ENCODE peak calls at places on chromosomes 16 and 17, in six cellular contexts. One of them, this sample, is unnamed.

GRCh38 chr16:12532871-12533610 is 270.6 kb downstream of the CPPED1 start:
- DNase-seq in A549: no peak
- DNase-seq in K562: no peak
- DNase-seq in HepG2: no peak
- DNase-seq in endothelial cell of umbilical vein: no peak
- DNase-seq in GM12878: no peak
- DNase-seq in this sample: no peak

GRCh38 chr17:35906559-35907265 is 23.9 kb downstream of the RDM1 start:
- DNase-seq in A549: no peak
- DNase-seq in K562: no peak
- DNase-seq in HepG2: no peak
- DNase-seq in endothelial cell of umbilical vein: no peak
- DNase-seq in GM12878: no peak
- DNase-seq in this sample: no peak

GRCh38 chr16:4404967-4405696 is 11.3 kb downstream of the CORO7 start:
- DNase-seq in A549: no peak
- DNase-seq in K562: no peak
- DNase-seq in HepG2: no peak
- DNase-seq in endothelial cell of umbilical vein: no peak
- DNase-seq in GM12878: no peak
- DNase-seq in this sample: no peak

GRCh38 chr16:85202051-85202601 is 89.9 kb upstream of the CIBAR2 start:
- DNase-seq in A549: no peak
- DNase-seq in K562: no peak
- DNase-seq in HepG2: no peak
- DNase-seq in endothelial cell of umbilical vein: no peak
- DNase-seq in GM12878: no peak
- DNase-seq in this sample: no peak

GRCh38 chr17:83185023-83186002 is 105.9 kb downstream of the METRNL start:
- DNase-seq in A549: no peak
- DNase-seq in K562: no peak
- DNase-seq in HepG2: no peak
- DNase-seq in endothelial cell of umbilical vein: no peak
- DNase-seq in GM12878: no peak
- DNase-seq in this sample: no peak

GRCh38 chr17:57578608-57578990 is 166.5 kb downstream of the CCDC182 start:
- DNase-seq in A549: no peak
- DNase-seq in K562: no peak
- DNase-seq in HepG2: no peak
- DNase-seq in endothelial cell of umbilical vein: no peak
- DNase-seq in GM12878: peak
- DNase-seq in this sample: peak

GRCh38 chr16:1477033-1477432 is 2.2 kb upstream of the CLCN7 start:
- DNase-seq in A549: no peak
- DNase-seq in K562: no peak
- DNase-seq in HepG2: no peak
- DNase-seq in endothelial cell of umbilical vein: no peak
- DNase-seq in GM12878: no peak
- DNase-seq in this sample: no peak

GRCh38 chr17:5758651-5759050 is 174.3 kb upstream of the NLRP1 start:
- DNase-seq in A549: no peak
- DNase-seq in K562: peak
- DNase-seq in HepG2: peak
- DNase-seq in endothelial cell of umbilical vein: peak
- DNase-seq in GM12878: peak
- DNase-seq in this sample: peak

GRCh38 chr17:42276609-42277341 is 584 bp upstream of the STAT5B start:
- DNase-seq in A549: peak
- DNase-seq in K562: peak
- DNase-seq in HepG2: peak
- DNase-seq in endothelial cell of umbilical vein: peak
- DNase-seq in GM12878: no peak
- DNase-seq in this sample: peak

GRCh38 chr16:68298907-68299515 is 11.7 kb downstream of the SLC7A6OS start:
- DNase-seq in A549: no peak
- DNase-seq in K562: no peak
- DNase-seq in HepG2: peak
- DNase-seq in endothelial cell of umbilical vein: no peak
- DNase-seq in GM12878: no peak
- DNase-seq in this sample: no peak

GRCh38 chr16:86072328-86073102 is 173.6 kb downstream of the IRF8 start:
- DNase-seq in A549: peak
- DNase-seq in K562: peak
- DNase-seq in HepG2: peak
- DNase-seq in endothelial cell of umbilical vein: peak
- DNase-seq in GM12878: no peak
- DNase-seq in this sample: peak

GRCh38 chr17:65547253-65547670 is 14.2 kb downstream of the AXIN2 start:
- DNase-seq in A549: no peak
- DNase-seq in K562: no peak
- DNase-seq in HepG2: peak
- DNase-seq in endothelial cell of umbilical vein: no peak
- DNase-seq in GM12878: no peak
- DNase-seq in this sample: no peak
- TF ChIP-seq POLR2A in A549: no peak
- TF ChIP-seq POLR2A in K562: no peak
- TF ChIP-seq POLR2A in HepG2: no peak
- TF ChIP-seq POLR2A in endothelial cell of umbilical vein: no peak
- TF ChIP-seq POLR2A in GM12878: no peak
- TF ChIP-seq POLR2A in this sample: no peak

GRCh38 chr17:34579017-34579946 is at the start of gene TMEM132E:
- DNase-seq in A549: no peak
- DNase-seq in K562: no peak
- DNase-seq in HepG2: no peak
- DNase-seq in endothelial cell of umbilical vein: peak
- DNase-seq in GM12878: no peak
- DNase-seq in this sample: no peak

GRCh38 chr17:34581446-34582184 is 2.2 kb downstream of the TMEM132E start:
- DNase-seq in A549: no peak
- DNase-seq in K562: no peak
- DNase-seq in HepG2: no peak
- DNase-seq in endothelial cell of umbilical vein: no peak
- DNase-seq in GM12878: no peak
- DNase-seq in this sample: no peak

GRCh38 chr17:34578656-34579016 is 746 bp upstream of the TMEM132E start:
- DNase-seq in A549: no peak
- DNase-seq in K562: no peak
- DNase-seq in HepG2: no peak
- DNase-seq in endothelial cell of umbilical vein: no peak
- DNase-seq in GM12878: no peak
- DNase-seq in this sample: no peak

GRCh38 chr17:34580685-34581445 is 1.5 kb downstream of the TMEM132E start:
- DNase-seq in A549: no peak
- DNase-seq in K562: peak
- DNase-seq in HepG2: no peak
- DNase-seq in endothelial cell of umbilical vein: no peak
- DNase-seq in GM12878: no peak
- DNase-seq in this sample: no peak

DNA sequence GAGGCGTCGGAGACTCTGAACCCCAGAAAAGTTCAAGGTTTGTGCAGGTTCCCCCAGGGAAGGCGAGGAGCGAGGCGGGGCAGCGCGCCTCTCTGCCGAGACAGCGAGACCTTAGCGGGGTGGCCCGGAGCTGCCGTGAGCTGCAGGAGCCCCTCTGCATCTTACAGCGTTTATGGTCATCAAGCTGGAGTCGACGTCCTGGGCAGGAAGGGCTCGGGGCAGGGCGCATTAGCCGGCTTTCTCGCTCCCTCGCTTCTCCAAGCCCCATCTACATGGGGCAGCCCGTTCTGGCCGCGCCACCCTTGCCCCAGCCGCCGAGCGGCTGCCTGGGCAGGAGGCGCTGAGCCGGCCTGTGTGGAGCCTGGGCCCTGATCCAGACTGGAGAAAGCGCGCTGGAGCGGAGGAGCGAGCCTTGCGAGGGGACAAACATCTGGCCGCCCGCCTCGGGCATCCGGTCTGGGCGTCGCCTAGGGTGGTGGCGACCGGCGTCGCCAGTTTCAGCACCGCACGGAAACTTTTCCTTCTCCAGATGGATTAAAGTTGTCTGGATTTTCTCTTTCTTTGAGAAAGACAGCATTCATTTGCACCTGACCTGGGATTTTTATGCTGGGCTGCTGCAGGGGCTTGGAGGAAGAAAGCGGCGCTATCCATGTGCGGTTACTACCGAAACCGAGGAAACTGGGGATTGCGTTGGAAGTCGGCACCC is 750 bp downstream of the TMEM132E start:
- DNase-seq in A549: peak
- DNase-seq in K562: no peak
- DNase-seq in HepG2: no peak
- DNase-seq in endothelial cell of umbilical vein: peak
- DNase-seq in GM12878: no peak
- DNase-seq in this sample: no peak
- H3K4me3 ChIP-seq in A549: peak
- H3K4me3 ChIP-seq in K562: no peak
- H3K4me3 ChIP-seq in HepG2: no peak
- H3K4me3 ChIP-seq in endothelial cell of umbilical vein: no peak
- H3K4me3 ChIP-seq in GM12878: no peak
- H3K4me3 ChIP-seq in this sample: no peak

GRCh38 chr17:17041571-17042380 is 481 bp upstream of the MPRIP start:
- DNase-seq in A549: peak
- DNase-seq in K562: peak
- DNase-seq in HepG2: peak
- DNase-seq in endothelial cell of umbilical vein: peak
- DNase-seq in GM12878: peak
- DNase-seq in this sample: peak

GRCh38 chr17:17044846-17045561 is 2.7 kb downstream of the MPRIP start:
- DNase-seq in A549: no peak
- DNase-seq in K562: no peak
- DNase-seq in HepG2: no peak
- DNase-seq in endothelial cell of umbilical vein: peak
- DNase-seq in GM12878: peak
- DNase-seq in this sample: peak

GRCh38 chr17:17042851-17043667 is 802 bp downstream of the MPRIP start:
- DNase-seq in A549: no peak
- DNase-seq in K562: no peak
- DNase-seq in HepG2: no peak
- DNase-seq in endothelial cell of umbilical vein: peak
- DNase-seq in GM12878: no peak
- DNase-seq in this sample: peak

GRCh38 chr17:17042381-17042736 is at the start of gene MPRIP:
- DNase-seq in A549: no peak
- DNase-seq in K562: no peak
- DNase-seq in HepG2: no peak
- DNase-seq in endothelial cell of umbilical vein: no peak
- DNase-seq in GM12878: no peak
- DNase-seq in this sample: no peak

GRCh38 chr17:17043668-17044226 is 1.5 kb downstream of the MPRIP start:
- DNase-seq in A549: no peak
- DNase-seq in K562: no peak
- DNase-seq in HepG2: no peak
- DNase-seq in endothelial cell of umbilical vein: peak
- DNase-seq in GM12878: no peak
- DNase-seq in this sample: no peak
- TF ChIP-seq MYC in A549: no peak
- TF ChIP-seq MYC in K562: no peak
- TF ChIP-seq MYC in HepG2: no peak
- TF ChIP-seq MYC in endothelial cell of umbilical vein: no peak
- TF ChIP-seq MYC in GM12878: no peak
- TF ChIP-seq MYC in this sample: no peak

GRCh38 chr17:2396568-2397246 is 4.2 kb downstream of the MNT start:
- DNase-seq in A549: peak
- DNase-seq in K562: peak
- DNase-seq in HepG2: peak
- DNase-seq in endothelial cell of umbilical vein: peak
- DNase-seq in GM12878: peak
- DNase-seq in this sample: peak
- TF ChIP-seq POLR2A in A549: peak
- TF ChIP-seq POLR2A in K562: peak
- TF ChIP-seq POLR2A in HepG2: peak
- TF ChIP-seq POLR2A in endothelial cell of umbilical vein: no peak
- TF ChIP-seq POLR2A in GM12878: no peak
- TF ChIP-seq POLR2A in this sample: no peak

DNA sequence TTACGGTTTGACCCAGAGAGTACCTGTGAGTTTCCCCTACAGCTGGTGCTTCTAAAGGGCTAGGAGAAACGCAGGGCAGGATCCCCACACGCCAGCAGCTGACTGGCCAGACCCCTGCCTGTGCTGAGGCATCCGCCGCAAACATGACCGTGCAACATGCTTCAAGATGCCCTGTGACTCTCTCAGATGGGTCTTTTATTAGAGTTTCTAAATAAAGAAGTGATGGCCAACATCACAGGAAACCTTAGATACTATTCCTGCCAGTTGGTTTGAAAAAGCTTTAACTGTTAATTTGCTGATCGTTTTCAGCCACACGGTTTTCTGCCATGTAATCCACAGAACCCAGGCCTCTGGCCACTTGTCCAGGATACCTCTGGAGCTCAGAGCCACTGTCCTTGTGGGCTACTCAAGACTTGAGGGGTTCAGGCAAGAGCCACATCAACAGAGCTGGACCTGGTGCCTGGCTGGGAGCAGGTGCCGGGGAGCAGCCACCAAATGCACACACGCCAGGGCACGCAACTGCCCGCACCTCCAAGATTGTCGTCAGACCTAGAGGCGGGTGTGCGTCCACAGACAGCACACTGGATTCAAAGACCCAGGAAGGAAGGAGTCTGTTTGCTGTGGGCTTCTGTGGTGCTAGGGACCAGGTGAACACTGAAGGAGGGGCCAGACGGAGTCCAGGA is 118.4 kb downstream of the ZNF778 start:
- DNase-seq in A549: no peak
- DNase-seq in K562: no peak
- DNase-seq in HepG2: no peak
- DNase-seq in endothelial cell of umbilical vein: no peak
- DNase-seq in GM12878: no peak
- DNase-seq in this sample: no peak
- H3K4me3 ChIP-seq in A549: no peak
- H3K4me3 ChIP-seq in K562: no peak
- H3K4me3 ChIP-seq in HepG2: no peak
- H3K4me3 ChIP-seq in endothelial cell of umbilical vein: no peak
- H3K4me3 ChIP-seq in GM12878: no peak
- H3K4me3 ChIP-seq in this sample: no peak

GRCh38 chr17:76479515-76480048 is 12.2 kb downstream of the AANAT start:
- DNase-seq in A549: no peak
- DNase-seq in K562: no peak
- DNase-seq in HepG2: no peak
- DNase-seq in endothelial cell of umbilical vein: no peak
- DNase-seq in GM12878: no peak
- DNase-seq in this sample: no peak

GRCh38 chr17:76478097-76478496 is 10.7 kb downstream of the AANAT start:
- DNase-seq in A549: no peak
- DNase-seq in K562: no peak
- DNase-seq in HepG2: no peak
- DNase-seq in endothelial cell of umbilical vein: no peak
- DNase-seq in GM12878: no peak
- DNase-seq in this sample: no peak

GRCh38 chr17:76478730-76479514 is 11.5 kb downstream of the AANAT start:
- DNase-seq in A549: no peak
- DNase-seq in K562: no peak
- DNase-seq in HepG2: no peak
- DNase-seq in endothelial cell of umbilical vein: no peak
- DNase-seq in GM12878: no peak
- DNase-seq in this sample: no peak

GRCh38 chr17:76480676-76481075 is 13.3 kb downstream of the AANAT start:
- DNase-seq in A549: no peak
- DNase-seq in K562: no peak
- DNase-seq in HepG2: no peak
- DNase-seq in endothelial cell of umbilical vein: no peak
- DNase-seq in GM12878: no peak
- DNase-seq in this sample: peak

GRCh38 chr17:76481091-76481655 is 13.8 kb downstream of the AANAT start:
- DNase-seq in A549: no peak
- DNase-seq in K562: no peak
- DNase-seq in HepG2: no peak
- DNase-seq in endothelial cell of umbilical vein: no peak
- DNase-seq in GM12878: peak
- DNase-seq in this sample: peak
- TF ChIP-seq MYC in A549: no peak
- TF ChIP-seq MYC in K562: no peak
- TF ChIP-seq MYC in HepG2: no peak
- TF ChIP-seq MYC in endothelial cell of umbilical vein: no peak
- TF ChIP-seq MYC in GM12878: no peak
- TF ChIP-seq MYC in this sample: no peak

GRCh38 chr16:11297492-11298142 is 16.5 kb upstream of the PRM1 start:
- DNase-seq in A549: no peak
- DNase-seq in K562: peak
- DNase-seq in HepG2: peak
- DNase-seq in endothelial cell of umbilical vein: peak
- DNase-seq in GM12878: peak
- DNase-seq in this sample: peak
- TF ChIP-seq POLR2A in A549: no peak
- TF ChIP-seq POLR2A in K562: no peak
- TF ChIP-seq POLR2A in HepG2: peak
- TF ChIP-seq POLR2A in endothelial cell of umbilical vein: no peak
- TF ChIP-seq POLR2A in GM12878: peak
- TF ChIP-seq POLR2A in this sample: no peak